ENCODE peak calls at places on chromosomes 11 and 22, in seven cellular contexts. N is prostate gland, W is breast epithelium, I is suprapubic skin, R is HCT116, F is GM12878, L is vagina. J is an unnamed sample.

GRCh38 chr11:92596596-92597317 is 372.1 kb downstream of the FAT3 start:
- DNase-seq in R (no peak), F (no peak), L (no peak), N (no peak), W (no peak), I (no peak), J (no peak)

GRCh38 chr11:58628446-58628845 is 6.0 kb downstream of the CNTF start:
- DNase-seq in W (no peak), L (no peak), R (no peak), F (no peak), I (no peak), N (no peak), J (no peak)

GRCh38 chr11:82998697-82999096 is 73.0 kb downstream of the RAB30 start:
- DNase-seq in L (no peak), F (no peak), R (no peak), N (no peak), W (no peak), I (no peak), J (no peak)

GRCh38 chr11:134275534-134276395 is at the start of gene GLB1L3:
- DNase-seq in I (no peak), W (peak; percentile 26), R (no peak), N (peak; percentile 32), L (peak; percentile 81), F (no peak), J (peak; percentile 33)

GRCh38 chr11:68212421-68213134 is 518 bp downstream of the KMT5B start:
- DNase-seq in W (peak; percentile 59), R (peak; percentile 37), L (no peak), I (peak; percentile 81), F (no peak), N (peak; percentile 57), J (peak; percentile 80)

GRCh38 chr22:25700996-25701815 is 40.8 kb upstream of the MYO18B start:
- DNase-seq in N (no peak), R (no peak), L (no peak), I (no peak), F (no peak), W (no peak), J (no peak)

GRCh38 chr11:20029193-20029592 is 131.1 kb downstream of the DBX1 start:
- DNase-seq in L (no peak), W (no peak), F (no peak), R (no peak), I (no peak), N (no peak), J (no peak)

GRCh38 chr11:132538642-132539041 is 993.7 kb downstream of the OPCML start:
- DNase-seq in R (no peak), I (no peak), L (no peak), N (no peak), F (no peak), W (no peak), J (no peak)

GRCh38 chr11:105100206-105100605 is 39.4 kb downstream of the CARD18 start:
- DNase-seq in R (no peak), N (no peak), F (no peak), I (no peak), L (no peak), W (no peak), J (no peak)

GRCh38 chr22:39592104-39593060 is 21.8 kb downstream of the CACNA1I start:
- DNase-seq in W (peak; percentile 65), R (peak; percentile 58), L (no peak), I (no peak), F (no peak), N (peak; percentile 33), J (no peak)

GRCh38 chr11:95556011-95556341 is 233.6 kb downstream of the FAM76B start:
- DNase-seq in L (no peak), R (no peak), W (no peak), F (no peak), I (no peak), N (no peak), J (no peak)

GRCh38 chr11:20363500-20364411 is at the start of gene HTATIP2:
- DNase-seq in N (peak; percentile 54), W (no peak), L (no peak), F (no peak), R (no peak), I (peak; percentile 75), J (peak; percentile 82)

GRCh38 chr22:50274311-50274710 is 4.1 kb upstream of the MAPK11 start:
- DNase-seq in F (no peak), N (peak; percentile 57), I (no peak), R (no peak), W (no peak), L (no peak), J (peak; percentile 66)

GRCh38 chr22:31160328-31160978 is 471 bp downstream of the RNF185 start:
- DNase-seq in F (no peak), W (no peak), N (peak; percentile 17), I (no peak), L (no peak), R (no peak), J (peak; percentile 23)

GRCh38 chr11:113267536-113267935 is 46.8 kb upstream of the TTC12 start:
- DNase-seq in N (no peak), F (no peak), W (no peak), R (no peak), L (no peak), I (no peak), J (no peak)

GRCh38 chr11:65945941-65946558 is 770 bp downstream of the TSGA10IP start:
- DNase-seq in N (no peak), W (no peak), I (no peak), R (no peak), L (no peak), F (no peak), J (no peak)

GRCh38 chr11:82980292-82980691 is 78.8 kb downstream of the DDIAS start:
- DNase-seq in I (no peak), F (no peak), N (no peak), L (no peak), W (no peak), R (peak; percentile 13), J (no peak)

GRCh38 chr11:84564180-84564866 is 1062.8 kb downstream of the DLG2 start:
- DNase-seq in R (peak; percentile 38), F (no peak), L (no peak), W (no peak), N (no peak), I (no peak), J (peak; percentile 51)

GRCh38 chr11:63641727-63642126 is 27.5 kb upstream of the PLAAT3 start:
- DNase-seq in W (no peak), L (no peak), R (no peak), N (no peak), I (no peak), F (no peak), J (no peak)

GRCh38 chr11:122319011-122319410 is 203.0 kb upstream of the BLID start:
- DNase-seq in I (no peak), R (no peak), F (no peak), W (no peak), N (no peak), L (no peak), J (no peak)

GRCh38 chr22:20206709-20207215 is 55.9 kb upstream of the CCDC188 start:
- DNase-seq in N (no peak), F (no peak), L (no peak), R (no peak), W (no peak), I (no peak), J (peak; percentile 31)

GRCh38 chr22:20205464-20205963 is 54.7 kb upstream of the CCDC188 start:
- DNase-seq in R (no peak), N (no peak), W (no peak), I (no peak), L (no peak), F (no peak), J (no peak)

GRCh38 chr22:20204821-20205220 is 54.0 kb upstream of the CCDC188 start:
- DNase-seq in R (no peak), W (no peak), N (no peak), L (no peak), I (no peak), F (no peak), J (no peak)

GRCh38 chr22:20207277-20208025 is 56.6 kb upstream of the CCDC188 start:
- DNase-seq in F (no peak), N (no peak), W (no peak), I (no peak), L (no peak), R (no peak), J (no peak)

GRCh38 chr22:20205964-20206708 is 55.3 kb upstream of the CCDC188 start:
- DNase-seq in N (peak; percentile 46), F (peak; percentile 54), W (peak; percentile 45), R (peak; percentile 75), L (no peak), I (peak; percentile 76), J (peak; percentile 78)
- TF ChIP-seq POLR2A in N (peak; percentile 53), F (peak; percentile 32), W (no peak), R (peak; percentile 46), L (no peak), I (no peak), J (peak; percentile 47)

GRCh38 chr22:21000215-21000986 is 1.5 kb downstream of the THAP7 start:
- DNase-seq in N (no peak), R (no peak), L (no peak), W (no peak), F (no peak), I (no peak), J (no peak)
- H3K27ac ChIP-seq in N (peak overlapping the region; percentile 96), R (peak overlapping the region; percentile 97), L (peak overlapping the region; percentile 95), W (peak overlapping the region; percentile 99), F (peak overlapping the region; percentile 96), I (peak overlapping the region; percentile 98), J (peak overlapping the region; percentile 93)

GRCh38 chr22:35629406-35630234 is 12.5 kb upstream of the MB start:
- DNase-seq in W (peak; percentile 88), R (peak; percentile 87), F (peak; percentile 61), L (peak; percentile 95), N (no peak), I (peak; percentile 86), J (peak; percentile 60)

GRCh38 chr22:35628732-35629131 is 11.6 kb upstream of the MB start:
- DNase-seq in F (no peak), I (no peak), N (no peak), W (no peak), R (no peak), L (no peak), J (no peak)

GRCh38 chr22:35625763-35626162 is 8.6 kb upstream of the MB start:
- DNase-seq in W (no peak), L (no peak), I (no peak), F (no peak), R (no peak), N (no peak), J (no peak)

GRCh38 chr22:35624547-35624946 is 7.4 kb upstream of the MB start:
- DNase-seq in I (no peak), N (no peak), R (no peak), L (no peak), W (no peak), F (no peak), J (no peak)

GRCh38 chr22:35627267-35628041 is 10.3 kb upstream of the MB start:
- DNase-seq in I (peak; percentile 84), R (peak; percentile 69), F (no peak), L (peak; percentile 92), N (peak; percentile 89), W (peak; percentile 89), J (peak; percentile 90)
- TF ChIP-seq POLR2AphosphoS5 in I (no peak), R (peak; percentile 64), F (no peak), L (peak; percentile 33), N (peak; percentile 21), W (no peak), J (peak; percentile 28)

DNA sequence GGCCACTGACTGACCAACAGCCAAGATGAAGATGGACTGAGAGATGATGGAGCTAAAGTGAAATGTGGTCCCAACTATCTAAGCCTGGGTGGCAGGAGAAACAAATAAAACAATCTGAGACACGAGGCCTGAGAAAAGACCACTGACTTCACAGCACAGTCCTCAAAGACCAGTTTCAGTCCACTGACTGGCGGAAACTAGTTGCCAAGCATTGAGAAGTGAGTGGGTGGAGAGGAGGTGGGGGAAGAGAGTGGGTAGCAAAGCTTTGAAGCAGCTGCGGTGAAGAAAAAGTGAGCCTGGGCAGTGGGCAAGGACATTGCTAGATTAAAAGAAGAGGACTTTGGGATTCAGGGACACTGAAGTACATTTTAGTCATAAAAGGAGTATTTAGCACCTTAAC is 1.9 kb downstream of the MS4A1 start:
- DNase-seq in I (no peak), L (no peak), W (no peak), N (no peak), R (no peak), F (peak; percentile 83), J (no peak)
- TF ChIP-seq POLR2A in I (no peak), L (no peak), W (no peak), N (no peak), R (no peak), F (peak; percentile 70), J (no peak)